ENCODE peak calls at places on chromosome 9, in nine cellular contexts. U, Y, P, O, N, V, J, B and G are unnamed samples.
A peak's percentile ranks its signal among the peaks of the same experiment; 100 is the strongest.

GRCh38 chr9:78821126-78821822 is 524.3 kb downstream of the PSAT1 start:
- DNase-seq in U (peak; percentile 68), Y (no peak), P (no peak), O (no peak), N (peak; percentile 20), V (no peak), J (no peak), B (no peak), G (no peak)

GRCh38 chr9:70679845-70680244 is 265.4 kb upstream of the KLF9 start:
- DNase-seq in U (no peak), Y (no peak), P (no peak), O (no peak), N (no peak), V (no peak), J (no peak), B (no peak), G (no peak)

GRCh38 chr9:98944130-98945074 is 695 bp downstream of the COL15A1 start:
- DNase-seq in U (peak; percentile 71), Y (no peak), P (peak; percentile 57), O (no peak), N (peak; percentile 13), V (no peak), J (no peak), B (no peak), G (peak; percentile 61)

GRCh38 chr9:122402403-122403268 is 31.8 kb downstream of the PTGS1 start:
- DNase-seq in U (no peak), Y (peak; percentile 31), P (no peak), O (peak; percentile 91), N (peak; percentile 87), V (no peak), J (peak; percentile 55), B (no peak), G (no peak)

GRCh38 chr9:113386571-113387393 is 10.0 kb upstream of the HDHD3 start:
- DNase-seq in U (no peak), Y (no peak), P (no peak), O (no peak), N (no peak), V (no peak), J (no peak), B (no peak), G (no peak)

GRCh38 chr9:69943146-69943545 is 100.5 kb upstream of the MAMDC2 start:
- DNase-seq in U (no peak), Y (no peak), P (no peak), O (no peak), N (no peak), V (no peak), J (no peak), B (no peak), G (no peak)

GRCh38 chr9:37972346-37972745 is 68.4 kb upstream of the SLC25A51 start:
- DNase-seq in U (no peak), Y (no peak), P (no peak), O (no peak), N (no peak), V (no peak), J (no peak), B (no peak), G (no peak)

GRCh38 chr9:123107639-123108285 is 74.3 kb downstream of the GPR21 start:
- DNase-seq in U (peak; percentile 57), Y (no peak), P (no peak), O (no peak), N (no peak), V (no peak), J (no peak), B (no peak), G (no peak)

GRCh38 chr9:114370985-114371335 is 16.8 kb downstream of the AKNA start:
- DNase-seq in U (no peak), Y (no peak), P (no peak), O (no peak), N (no peak), V (no peak), J (no peak), B (peak; percentile 80), G (no peak)

GRCh38 chr9:89425921-89426388 is 72.0 kb downstream of the SEMA4D start:
- DNase-seq in U (no peak), Y (no peak), P (peak; percentile 30), O (no peak), N (no peak), V (no peak), J (no peak), B (no peak), G (no peak)

GRCh38 chr9:36143242-36143641 is 6.7 kb downstream of the GLIPR2 start:
- DNase-seq in U (no peak), Y (no peak), P (no peak), O (no peak), N (no peak), V (no peak), J (no peak), B (no peak), G (no peak)

GRCh38 chr9:81002242-81002641 is 687.1 kb downstream of the TLE1 start:
- DNase-seq in U (no peak), Y (no peak), P (no peak), O (no peak), N (no peak), V (no peak), J (peak; percentile 13), B (no peak), G (no peak)

GRCh38 chr9:75265525-75265972 is 177.2 kb downstream of the OSTF1 start:
- DNase-seq in U (peak; percentile 80), Y (peak; percentile 22), P (no peak), O (no peak), N (peak; percentile 20), V (peak; percentile 71), J (peak; percentile 41), B (no peak), G (peak; percentile 8)

GRCh38 chr9:79360387-79361347 is 211.1 kb upstream of the TLE4 start:
- DNase-seq in U (peak; percentile 72), Y (no peak), P (no peak), O (no peak), N (no peak), V (no peak), J (no peak), B (no peak), G (no peak)

GRCh38 chr9:35108461-35108860 is 5.5 kb upstream of the STOML2 start:
- DNase-seq in U (no peak), Y (no peak), P (no peak), O (no peak), N (no peak), V (no peak), J (no peak), B (no peak), G (no peak)

GRCh38 chr9:108049026-108049591 is 559.5 kb upstream of the KLF4 start:
- DNase-seq in U (no peak), Y (no peak), P (no peak), O (peak; percentile 84), N (peak; percentile 38), V (peak; percentile 38), J (peak; percentile 50), B (no peak), G (no peak)

GRCh38 chr9:109870365-109870764 is 90.4 kb downstream of the PALM2AKAP2 start:
- DNase-seq in U (no peak), Y (no peak), P (no peak), O (no peak), N (no peak), V (no peak), J (no peak), B (no peak), G (no peak)

DNA sequence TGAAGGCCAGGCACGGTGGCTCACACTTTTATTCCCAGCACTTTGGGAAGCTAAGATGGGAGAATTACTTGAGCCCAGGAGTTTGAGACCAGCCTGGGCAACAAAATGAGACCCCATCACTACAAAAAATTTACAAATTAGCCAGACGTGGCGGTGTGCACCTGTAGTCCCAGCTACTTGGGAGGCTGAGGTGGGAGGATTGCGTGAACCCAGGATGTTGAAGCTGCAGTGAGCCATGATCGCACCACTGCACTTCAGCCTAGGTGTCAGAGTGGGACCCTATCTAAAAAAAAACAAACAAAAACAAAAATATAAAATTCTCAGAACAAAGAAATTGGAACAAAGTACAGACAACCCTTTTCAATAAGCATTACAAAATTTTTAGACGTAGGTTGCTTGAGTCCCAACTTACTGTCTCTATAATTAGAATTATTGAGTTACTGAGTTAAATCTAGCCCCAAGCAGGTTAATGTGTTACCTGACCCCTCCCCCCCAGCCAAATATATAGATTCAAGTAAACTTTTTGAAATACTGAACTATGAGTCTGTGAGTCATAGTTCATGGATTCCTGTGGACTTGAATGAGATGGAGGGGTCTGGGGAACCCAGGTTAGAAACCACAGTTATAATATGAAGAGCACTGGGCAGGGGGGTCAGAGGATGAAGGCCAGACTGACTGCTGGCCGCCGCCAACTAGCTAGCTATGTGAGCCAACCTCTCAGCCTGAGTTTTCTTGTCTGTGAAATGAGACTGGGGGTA is 173.1 kb downstream of the AOPEP start:
- DNase-seq in U (no peak), Y (peak; percentile 1), P (no peak), O (no peak), N (no peak), V (no peak), J (no peak), B (no peak), G (no peak)
- H3K27ac ChIP-seq in U (no peak overlapping the region), Y (peak overlapping the region; percentile 84), P (peak overlapping the region; percentile 96), O (peak overlapping the region; percentile 92), N (peak overlapping the region; percentile 99), V (peak overlapping the region; percentile 57), J (peak overlapping the region; percentile 83), B (no peak overlapping the region), G (peak overlapping the region; percentile 78)

GRCh38 chr9:136511670-136512592 is 29.1 kb upstream of the SEC16A start:
- DNase-seq in U (no peak), Y (peak; percentile 95), P (no peak), O (no peak), N (no peak), V (peak; percentile 48), J (no peak), B (peak; percentile 69), G (peak; percentile 93)
- H3K27ac ChIP-seq in U (no peak overlapping the region), Y (peak overlapping the region; percentile 80), P (no peak overlapping the region), O (no peak overlapping the region), N (no peak overlapping the region), V (peak overlapping the region; percentile 11), J (no peak overlapping the region), B (peak overlapping the region; percentile 96), G (peak overlapping the region; percentile 90)

GRCh38 chr9:111839387-111839786 is 44.6 kb upstream of the SHOC1 start:
- DNase-seq in U (no peak), Y (no peak), P (peak; percentile 57), O (no peak), N (no peak), V (no peak), J (no peak), B (no peak), G (peak; percentile 34)
- H3K27ac ChIP-seq in U (no peak overlapping the region), Y (no peak overlapping the region), P (no peak overlapping the region), O (peak overlapping the region; percentile 63), N (no peak overlapping the region), V (no peak overlapping the region), J (no peak overlapping the region), B (no peak overlapping the region), G (no peak overlapping the region)

DNA sequence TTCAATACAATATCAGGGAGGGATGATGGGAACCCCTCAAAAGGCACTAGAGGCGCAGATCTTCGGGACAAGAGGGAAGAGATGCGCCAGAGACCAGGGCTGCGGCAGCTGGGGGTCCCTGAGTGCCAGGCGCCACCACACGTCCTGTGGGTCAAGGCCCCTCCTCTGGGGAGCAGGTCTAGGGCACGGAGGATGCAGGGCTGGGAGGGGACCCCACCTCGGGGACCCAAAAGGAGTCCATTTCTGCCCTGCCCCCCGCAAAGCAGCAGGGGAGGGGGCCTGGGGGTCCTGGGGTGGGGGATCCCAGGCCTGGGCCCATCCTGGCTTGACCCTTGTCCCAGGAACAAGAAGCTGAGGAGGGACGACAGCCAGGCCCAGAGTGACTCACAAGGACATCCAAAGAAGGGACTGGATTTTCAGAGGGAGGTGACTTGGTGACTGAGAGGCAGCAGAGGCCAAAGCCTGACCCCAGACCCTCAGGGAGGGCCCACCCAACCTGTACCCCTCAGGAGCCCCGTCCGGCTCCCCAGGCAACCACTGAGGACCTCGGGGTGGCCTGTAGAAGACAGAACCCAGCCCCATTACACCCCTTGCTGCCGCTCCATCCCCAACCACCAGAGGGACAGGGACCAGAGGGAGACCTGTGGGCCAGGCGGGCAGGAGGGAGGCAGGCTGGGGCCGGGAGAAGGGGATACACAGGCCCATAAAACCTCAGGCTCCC is 54.2 kb downstream of the LRSAM1 start:
- DNase-seq in U (peak; percentile 81), Y (no peak), P (no peak), O (no peak), N (peak; percentile 62), V (no peak), J (peak; percentile 61), B (no peak), G (peak; percentile 22)
- H3K27ac ChIP-seq in U (peak overlapping the region; percentile 50), Y (no peak overlapping the region), P (no peak overlapping the region), O (no peak overlapping the region), N (peak overlapping the region; percentile 3), V (no peak overlapping the region), J (no peak overlapping the region), B (no peak overlapping the region), G (no peak overlapping the region)